ENCODE peak calls at places on chromosomes 16 and 17, in five cellular contexts. One of them, this sample, is unnamed.

GRCh38 chr16:50547340-50547865 is 793 bp upstream of the NKD1 start:
- DNase-seq in activated CD4-positive, CD25-positive, alpha-beta regulatory T cell: peak
- DNase-seq in RWPE1: no peak
- DNase-seq in HTR-8/SVneo: peak
- DNase-seq in iPS-NIHi11: peak
- DNase-seq in this sample: no peak

GRCh38 chr16:65936096-65936495 is 430.4 kb upstream of the CDH5 start:
- DNase-seq in activated CD4-positive, CD25-positive, alpha-beta regulatory T cell: no peak
- DNase-seq in RWPE1: no peak
- DNase-seq in HTR-8/SVneo: no peak
- DNase-seq in iPS-NIHi11: no peak
- DNase-seq in this sample: no peak

GRCh38 chr16:23765933-23766332 is 11.1 kb downstream of the CHP2 start:
- DNase-seq in activated CD4-positive, CD25-positive, alpha-beta regulatory T cell: no peak
- DNase-seq in RWPE1: no peak
- DNase-seq in HTR-8/SVneo: no peak
- DNase-seq in iPS-NIHi11: no peak
- DNase-seq in this sample: no peak

GRCh38 chr17:38542286-38542685 is 63.5 kb downstream of the SRCIN1 start:
- DNase-seq in activated CD4-positive, CD25-positive, alpha-beta regulatory T cell: no peak
- DNase-seq in RWPE1: no peak
- DNase-seq in HTR-8/SVneo: no peak
- DNase-seq in iPS-NIHi11: no peak
- DNase-seq in this sample: no peak

GRCh38 chr17:58368860-58369213 is 16.8 kb upstream of the SUPT4H1 start:
- DNase-seq in activated CD4-positive, CD25-positive, alpha-beta regulatory T cell: no peak
- DNase-seq in RWPE1: no peak
- DNase-seq in HTR-8/SVneo: no peak
- DNase-seq in iPS-NIHi11: no peak
- DNase-seq in this sample: no peak

GRCh38 chr17:60864674-60865080 is 187.0 kb downstream of the BCAS3 start:
- DNase-seq in activated CD4-positive, CD25-positive, alpha-beta regulatory T cell: no peak
- DNase-seq in RWPE1: no peak
- DNase-seq in HTR-8/SVneo: no peak
- DNase-seq in iPS-NIHi11: no peak
- DNase-seq in this sample: no peak

GRCh38 chr16:23521037-23521743 is 10.9 kb upstream of the GGA2 start:
- DNase-seq in activated CD4-positive, CD25-positive, alpha-beta regulatory T cell: no peak
- DNase-seq in RWPE1: no peak
- DNase-seq in HTR-8/SVneo: no peak
- DNase-seq in iPS-NIHi11: no peak
- DNase-seq in this sample: no peak

GRCh38 chr17:1312261-1312870 is 32.9 kb downstream of the TRARG1 start:
- DNase-seq in activated CD4-positive, CD25-positive, alpha-beta regulatory T cell: no peak
- DNase-seq in RWPE1: no peak
- DNase-seq in HTR-8/SVneo: no peak
- DNase-seq in iPS-NIHi11: peak
- DNase-seq in this sample: no peak

GRCh38 chr16:49635009-49635350 is 220.9 kb downstream of the ZNF423 start:
- DNase-seq in activated CD4-positive, CD25-positive, alpha-beta regulatory T cell: no peak
- DNase-seq in RWPE1: no peak
- DNase-seq in HTR-8/SVneo: no peak
- DNase-seq in iPS-NIHi11: no peak
- DNase-seq in this sample: no peak

GRCh38 chr17:56319531-56319930 is 166.3 kb downstream of the ANKFN1 start:
- DNase-seq in activated CD4-positive, CD25-positive, alpha-beta regulatory T cell: no peak
- DNase-seq in RWPE1: peak
- DNase-seq in HTR-8/SVneo: peak
- DNase-seq in iPS-NIHi11: peak
- DNase-seq in this sample: no peak

GRCh38 chr17:5912927-5913565 is 157.1 kb upstream of the WSCD1 start:
- DNase-seq in activated CD4-positive, CD25-positive, alpha-beta regulatory T cell: no peak
- DNase-seq in RWPE1: no peak
- DNase-seq in HTR-8/SVneo: no peak
- DNase-seq in iPS-NIHi11: no peak
- DNase-seq in this sample: no peak

GRCh38 chr17:32265192-32265895 is at the start of gene RHBDL3:
- DNase-seq in activated CD4-positive, CD25-positive, alpha-beta regulatory T cell: no peak
- DNase-seq in RWPE1: no peak
- DNase-seq in HTR-8/SVneo: no peak
- DNase-seq in iPS-NIHi11: peak
- DNase-seq in this sample: no peak

GRCh38 chr16:17027488-17028129 is 443.2 kb downstream of the XYLT1 start:
- DNase-seq in activated CD4-positive, CD25-positive, alpha-beta regulatory T cell: no peak
- DNase-seq in RWPE1: no peak
- DNase-seq in HTR-8/SVneo: no peak
- DNase-seq in iPS-NIHi11: no peak
- DNase-seq in this sample: no peak

GRCh38 chr16:78763821-78764440 is 664.5 kb downstream of the WWOX start:
- DNase-seq in activated CD4-positive, CD25-positive, alpha-beta regulatory T cell: no peak
- DNase-seq in RWPE1: no peak
- DNase-seq in HTR-8/SVneo: no peak
- DNase-seq in iPS-NIHi11: no peak
- DNase-seq in this sample: no peak

GRCh38 chr17:3935140-3935542 is 18.9 kb upstream of the P2RX1 start:
- DNase-seq in activated CD4-positive, CD25-positive, alpha-beta regulatory T cell: no peak
- DNase-seq in RWPE1: peak
- DNase-seq in HTR-8/SVneo: peak
- DNase-seq in iPS-NIHi11: peak
- DNase-seq in this sample: peak

GRCh38 chr16:21704733-21705132 is 41.0 kb downstream of the OTOA start:
- DNase-seq in activated CD4-positive, CD25-positive, alpha-beta regulatory T cell: no peak
- DNase-seq in RWPE1: no peak
- DNase-seq in HTR-8/SVneo: no peak
- DNase-seq in iPS-NIHi11: no peak
- DNase-seq in this sample: no peak

GRCh38 chr16:24800586-24800985 is 45.2 kb upstream of the SLC5A11 start:
- DNase-seq in activated CD4-positive, CD25-positive, alpha-beta regulatory T cell: no peak
- DNase-seq in RWPE1: peak
- DNase-seq in HTR-8/SVneo: no peak
- DNase-seq in iPS-NIHi11: peak
- DNase-seq in this sample: no peak

GRCh38 chr16:23302045-23302956 is at the start of gene SCNN1B:
- DNase-seq in activated CD4-positive, CD25-positive, alpha-beta regulatory T cell: no peak
- DNase-seq in RWPE1: no peak
- DNase-seq in HTR-8/SVneo: no peak
- DNase-seq in iPS-NIHi11: peak
- DNase-seq in this sample: no peak

GRCh38 chr16:85498607-85499006 is 114.5 kb upstream of the GSE1 start:
- DNase-seq in activated CD4-positive, CD25-positive, alpha-beta regulatory T cell: no peak
- DNase-seq in RWPE1: no peak
- DNase-seq in HTR-8/SVneo: no peak
- DNase-seq in iPS-NIHi11: no peak
- DNase-seq in this sample: no peak

GRCh38 chr17:51371732-51372151 is 111.4 kb downstream of the UTP18 start:
- DNase-seq in activated CD4-positive, CD25-positive, alpha-beta regulatory T cell: peak
- DNase-seq in RWPE1: peak
- DNase-seq in HTR-8/SVneo: peak
- DNase-seq in iPS-NIHi11: peak
- DNase-seq in this sample: no peak

GRCh38 chr17:5780476-5780875 is 196.2 kb upstream of the NLRP1 start:
- DNase-seq in activated CD4-positive, CD25-positive, alpha-beta regulatory T cell: no peak
- DNase-seq in RWPE1: peak
- DNase-seq in HTR-8/SVneo: no peak
- DNase-seq in iPS-NIHi11: no peak
- DNase-seq in this sample: no peak

GRCh38 chr17:8888704-8889302 is 21.3 kb upstream of the PIK3R6 start:
- DNase-seq in activated CD4-positive, CD25-positive, alpha-beta regulatory T cell: no peak
- DNase-seq in RWPE1: no peak
- DNase-seq in HTR-8/SVneo: no peak
- DNase-seq in iPS-NIHi11: no peak
- DNase-seq in this sample: no peak

GRCh38 chr16:3859875-3860274 is 20.6 kb downstream of the CREBBP start:
- DNase-seq in activated CD4-positive, CD25-positive, alpha-beta regulatory T cell: no peak
- DNase-seq in RWPE1: no peak
- DNase-seq in HTR-8/SVneo: no peak
- DNase-seq in iPS-NIHi11: no peak
- DNase-seq in this sample: no peak

GRCh38 chr17:57544834-57545463 is 200.2 kb downstream of the CCDC182 start:
- DNase-seq in activated CD4-positive, CD25-positive, alpha-beta regulatory T cell: no peak
- DNase-seq in RWPE1: no peak
- DNase-seq in HTR-8/SVneo: no peak
- DNase-seq in iPS-NIHi11: no peak
- DNase-seq in this sample: no peak

GRCh38 chr17:4110152-4110551 is 32.7 kb downstream of the ZZEF1 start:
- DNase-seq in activated CD4-positive, CD25-positive, alpha-beta regulatory T cell: no peak
- DNase-seq in RWPE1: peak
- DNase-seq in HTR-8/SVneo: no peak
- DNase-seq in iPS-NIHi11: no peak
- DNase-seq in this sample: no peak

GRCh38 chr16:69691980-69692911 is 34.1 kb downstream of the NQO1 start:
- DNase-seq in activated CD4-positive, CD25-positive, alpha-beta regulatory T cell: no peak
- DNase-seq in RWPE1: no peak
- DNase-seq in HTR-8/SVneo: no peak
- DNase-seq in iPS-NIHi11: no peak
- DNase-seq in this sample: no peak

GRCh38 chr17:410674-411401 is 58.2 kb upstream of the RPH3AL start:
- DNase-seq in activated CD4-positive, CD25-positive, alpha-beta regulatory T cell: no peak
- DNase-seq in RWPE1: no peak
- DNase-seq in HTR-8/SVneo: no peak
- DNase-seq in iPS-NIHi11: no peak
- DNase-seq in this sample: no peak

GRCh38 chr16:27177031-27177774 is 26.1 kb upstream of the KDM8 start:
- DNase-seq in activated CD4-positive, CD25-positive, alpha-beta regulatory T cell: no peak
- DNase-seq in RWPE1: peak
- DNase-seq in HTR-8/SVneo: peak
- DNase-seq in iPS-NIHi11: no peak
- DNase-seq in this sample: no peak